ENCODE peak calls at places on chromosomes 6 and 20, in six cellular contexts. U is germinal center, E is NCI-H1092, T is HTR-8/SVneo, A is GM04504, Q is mesendoderm. Z is an unnamed sample.

GRCh38 chr6:56259682-56260081 is 12.3 kb upstream of the COL21A1 start:
- DNase-seq in A (no peak), T (peak), Q (no peak), U (no peak), E (peak), Z (peak)

GRCh38 chr6:154995241-154996162 is at the start of gene TIAM2:
- DNase-seq in E (no peak), U (peak), A (no peak), Q (peak), T (peak), Z (no peak)

GRCh38 chr20:16477632-16478031 is 95.6 kb downstream of the KIF16B start:
- DNase-seq in Q (no peak), A (no peak), T (no peak), U (no peak), E (no peak), Z (no peak)

GRCh38 chr6:57113105-57113504 is 23.1 kb downstream of the ZNF451 start:
- DNase-seq in U (no peak), E (no peak), T (no peak), Q (no peak), A (no peak), Z (no peak)

GRCh38 chr6:157981395-157982296 is at the start of gene SYNJ2:
- DNase-seq in U (peak), Q (peak), T (peak), A (peak), E (peak), Z (peak)

GRCh38 chr20:39961667-39962066 is 727.4 kb downstream of the MAFB start:
- DNase-seq in U (no peak), A (no peak), E (no peak), Q (no peak), T (no peak), Z (no peak)

GRCh38 chr20:59253325-59253724 is 47.1 kb upstream of the EDN3 start:
- DNase-seq in Q (no peak), E (no peak), T (no peak), A (no peak), U (no peak), Z (no peak)

GRCh38 chr20:41223112-41223511 is 85.8 kb downstream of the PLCG1 start:
- DNase-seq in U (no peak), E (no peak), A (no peak), Q (no peak), T (no peak), Z (no peak)

GRCh38 chr6:38182426-38182825 is 362.9 kb downstream of the ZFAND3 start:
- DNase-seq in T (no peak), U (no peak), A (no peak), Q (no peak), E (no peak), Z (no peak)

GRCh38 chr6:62891065-62891647 is 320.1 kb upstream of the FKBP1C start:
- DNase-seq in A (no peak), T (no peak), U (no peak), Q (peak), E (no peak), Z (peak)

GRCh38 chr6:157898169-157898568 is 75.1 kb downstream of the SNX9 start:
- DNase-seq in A (no peak), U (no peak), E (no peak), Q (no peak), T (no peak), Z (no peak)

GRCh38 chr6:129567374-129567773 is 142.6 kb downstream of the ARHGAP18 start:
- DNase-seq in Q (peak), E (no peak), U (no peak), T (no peak), A (no peak), Z (no peak)